ENCODE peak calls at places on chromosome 11, in five cellular contexts. O is H9, G is IMR-90, Y is neuronal stem cell, R is mesendoderm. B is an unnamed sample.
A peak's percentile ranks its signal among the peaks of the same experiment; 100 is the strongest.

GRCh38 chr11:5690216-5690615 is 626 bp downstream of the TRIM22 start:
- DNase-seq in R (peak; percentile 15), O (no peak), G (peak; percentile 40), Y (no peak), B (no peak)

GRCh38 chr11:86395061-86395551 is 20.4 kb downstream of the CCDC81 start:
- DNase-seq in G (peak; percentile 34), O (peak; percentile 53), Y (no peak), R (peak; percentile 69), B (no peak)

GRCh38 chr11:101262995-101263394 is 133.4 kb upstream of the PGR start:
- DNase-seq in Y (no peak), R (no peak), O (no peak), G (no peak), B (no peak)

GRCh38 chr11:84969103-84969502 is 658.0 kb downstream of the DLG2 start:
- DNase-seq in O (no peak), R (peak; percentile 79), G (no peak), Y (no peak), B (no peak)

GRCh38 chr11:100647861-100648260 is 39.2 kb upstream of the ARHGAP42 start:
- DNase-seq in G (no peak), Y (no peak), R (no peak), O (no peak), B (no peak)

GRCh38 chr11:64859542-64860414 is 15.3 kb upstream of the CDC42BPG start:
- DNase-seq in O (no peak), G (no peak), R (no peak), Y (no peak), B (no peak)

GRCh38 chr11:97746832-97747231 is 1273.9 kb upstream of the CNTN5 start:
- DNase-seq in G (no peak), R (no peak), O (no peak), Y (no peak), B (no peak)

GRCh38 chr11:110463153-110463552 is 33.4 kb downstream of the FDX1 start:
- DNase-seq in G (peak; percentile 66), Y (peak; percentile 23), R (peak; percentile 64), O (peak; percentile 58), B (peak; percentile 17)

GRCh38 chr11:12900496-12900895 is 108.6 kb upstream of the RASSF10 start:
- DNase-seq in G (peak; percentile 94), O (no peak), Y (no peak), R (no peak), B (no peak)

GRCh38 chr11:75249704-75250103 is 9.1 kb downstream of the TPBGL start:
- DNase-seq in G (no peak), Y (no peak), O (peak; percentile 20), R (no peak), B (no peak)

GRCh38 chr11:212150-213100 is 4.9 kb downstream of the RIC8A start:
- DNase-seq in Y (no peak), G (no peak), O (no peak), R (no peak), B (no peak)

GRCh38 chr11:615453-616319 is at the start of gene IRF7:
- DNase-seq in O (peak; percentile 91), Y (peak; percentile 77), R (peak; percentile 92), G (peak; percentile 80), B (peak; percentile 92)

GRCh38 chr11:8250446-8250845 is 13.2 kb downstream of the LMO1 start:
- DNase-seq in G (no peak), R (no peak), Y (no peak), O (peak; percentile 19), B (no peak)

GRCh38 chr11:88175707-88176066 is 444 bp upstream of the RAB38 start:
- DNase-seq in O (no peak), R (peak; percentile 72), Y (no peak), G (peak; percentile 7), B (no peak)

GRCh38 chr11:15418887-15419286 is 304.2 kb downstream of the INSC start:
- DNase-seq in Y (no peak), R (no peak), G (no peak), O (no peak), B (no peak)

GRCh38 chr11:58142781-58143180 is 17.5 kb upstream of the OR9I1 start:
- DNase-seq in Y (no peak), G (no peak), O (no peak), R (no peak), B (no peak)

GRCh38 chr11:106399075-106399500 is 321.6 kb downstream of the AASDHPPT start:
- DNase-seq in Y (no peak), G (peak; percentile 100), R (no peak), O (no peak), B (no peak)

GRCh38 chr11:67389477-67389876 is 2.3 kb upstream of the RAD9A start:
- DNase-seq in R (peak; percentile 67), G (no peak), O (peak; percentile 79), Y (no peak), B (peak; percentile 92)

GRCh38 chr11:24271798-24272197 is 225.1 kb upstream of the LUZP2 start:
- DNase-seq in G (no peak), O (no peak), R (no peak), Y (no peak), B (no peak)

GRCh38 chr11:2825886-2826678 is 59.5 kb downstream of the CDKN1C start:
- DNase-seq in Y (peak; percentile 32), O (no peak), R (peak; percentile 79), G (peak; percentile 95), B (no peak)

GRCh38 chr11:73856001-73856663 is 20.5 kb downstream of the COA4 start:
- DNase-seq in Y (no peak), R (no peak), G (no peak), O (no peak), B (no peak)

GRCh38 chr11:109123811-109124787 is 297.9 kb upstream of the C11orf87 start:
- DNase-seq in G (peak; percentile 4), R (peak; percentile 74), O (peak; percentile 47), Y (no peak), B (no peak)

GRCh38 chr11:6111635-6112034 is 4.2 kb downstream of the OR56B4 start:
- DNase-seq in G (no peak), O (no peak), Y (no peak), R (peak; percentile 23), B (no peak)

GRCh38 chr11:64017950-64018224 is 17.8 kb upstream of the FLRT1 start:
- DNase-seq in Y (no peak), O (no peak), R (no peak), G (no peak), B (no peak)

GRCh38 chr11:61694971-61695706 is 14.9 kb downstream of the DAGLA start:
- DNase-seq in R (peak; percentile 67), Y (no peak), O (peak; percentile 70), G (no peak), B (no peak)
- H2AK5ac ChIP-seq in R (no peak overlapping the region), Y (no peak overlapping the region), O (no peak overlapping the region), G (no peak overlapping the region), B (peak overlapping the region; percentile 75)

DNA sequence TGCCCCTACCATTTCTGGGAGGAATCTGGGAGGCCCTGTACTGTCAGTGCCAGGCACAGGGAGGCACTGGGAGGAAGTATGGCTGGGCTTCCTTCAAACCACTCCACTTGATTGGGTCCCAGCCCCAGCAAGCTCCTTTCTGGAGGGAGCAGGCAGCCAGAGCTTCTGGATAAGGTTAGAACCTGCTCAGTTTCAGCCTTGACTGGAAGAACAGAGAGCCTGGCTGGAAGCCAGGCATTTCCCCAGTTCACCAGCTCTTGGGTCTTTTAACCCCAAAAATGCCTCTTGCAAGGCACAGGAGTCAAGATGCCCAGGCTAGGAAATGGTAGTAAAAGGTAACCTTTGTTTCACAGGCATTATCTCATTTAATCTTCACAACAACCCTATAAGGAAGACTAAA is 9.0 kb upstream of the KCTD14 start:
- DNase-seq in R (no peak), G (no peak), Y (no peak), O (no peak), B (no peak)
- H2AK5ac ChIP-seq in R (no peak overlapping the region), G (no peak overlapping the region), Y (no peak overlapping the region), O (no peak overlapping the region), B (no peak overlapping the region)

GRCh38 chr11:36352919-36353318 is 56.8 kb downstream of the PRR5L start:
- DNase-seq in Y (no peak), G (no peak), O (no peak), R (no peak), B (no peak)

GRCh38 chr11:36357831-36358230 is 61.7 kb downstream of the PRR5L start:
- DNase-seq in O (no peak), G (no peak), R (no peak), Y (no peak), B (no peak)

GRCh38 chr11:36358436-36358835 is 62.3 kb downstream of the PRR5L start:
- DNase-seq in Y (no peak), G (no peak), O (no peak), R (no peak), B (no peak)

GRCh38 chr11:36354221-36355003 is 58.3 kb downstream of the PRR5L start:
- DNase-seq in G (peak; percentile 67), O (no peak), Y (no peak), R (peak; percentile 34), B (no peak)

GRCh38 chr11:36356201-36356600 is 60.1 kb downstream of the PRR5L start:
- DNase-seq in G (no peak), R (no peak), O (no peak), Y (no peak), B (no peak)
- H2AK5ac ChIP-seq in G (no peak overlapping the region), R (no peak overlapping the region), O (no peak overlapping the region), Y (no peak overlapping the region), B (no peak overlapping the region)

DNA sequence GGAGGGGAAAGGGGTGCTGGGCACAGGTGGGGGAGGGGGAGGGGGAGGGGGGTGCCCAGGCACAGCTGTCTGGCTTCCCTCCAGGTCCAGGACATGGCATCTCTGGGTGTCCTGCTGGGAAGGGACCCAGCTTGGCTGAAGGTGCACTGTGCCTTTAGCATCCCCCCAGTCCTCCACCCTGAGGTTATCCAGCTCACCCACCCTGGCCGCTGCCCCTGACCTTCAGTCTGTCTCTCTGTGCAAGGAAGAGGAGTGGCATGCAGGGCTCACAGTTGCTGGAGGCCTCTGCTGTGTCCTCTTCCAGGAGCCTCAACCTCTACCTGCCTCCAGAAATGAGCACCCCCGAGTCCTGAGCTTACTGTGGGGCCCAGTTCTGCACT is 9.4 kb upstream of the CTSD start:
- DNase-seq in R (no peak), Y (no peak), G (no peak), O (no peak), B (no peak)
- H2AK5ac ChIP-seq in R (peak overlapping the region; percentile 82), Y (peak overlapping the region; percentile 77), G (peak overlapping the region; percentile 95), O (no peak overlapping the region), B (peak overlapping the region; percentile 82)

GRCh38 chr11:117814766-117815261 is 9.7 kb downstream of the FXYD2 start:
- DNase-seq in R (no peak), G (no peak), Y (no peak), O (no peak), B (no peak)
- H2AK5ac ChIP-seq in R (no peak overlapping the region), G (no peak overlapping the region), Y (no peak overlapping the region), O (no peak overlapping the region), B (no peak overlapping the region)

DNA sequence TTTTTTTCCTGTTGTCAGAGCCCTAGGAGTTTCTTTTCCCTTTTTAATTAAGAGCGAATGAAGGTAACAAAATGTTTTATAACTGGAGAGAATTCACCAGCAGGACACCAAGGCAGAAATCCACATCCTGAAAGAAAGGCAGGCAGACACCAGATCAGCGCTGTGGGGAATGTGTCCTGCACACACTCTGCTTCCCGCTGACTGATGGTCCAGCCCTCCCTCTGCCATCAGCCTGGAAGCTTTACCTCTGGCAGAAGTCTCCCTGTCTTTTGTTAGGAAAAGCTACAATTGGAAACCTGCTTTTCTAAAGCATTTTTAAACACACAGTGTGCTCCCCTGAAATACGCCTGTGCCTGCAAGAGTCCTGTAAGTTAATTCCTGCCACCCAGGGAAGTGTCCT is 638.5 kb downstream of the NTM start:
- DNase-seq in G (no peak), R (peak; percentile 40), Y (peak; percentile 18), O (no peak), B (no peak)
- H2AK5ac ChIP-seq in G (no peak overlapping the region), R (no peak overlapping the region), Y (no peak overlapping the region), O (no peak overlapping the region), B (no peak overlapping the region)